ENCODE peak calls at places on chromosomes 3 and 15, in ten cellular contexts. I is Right ventricle myocardium superior; O is T follicular helper cell; P is activated T-helper 1 cell treated with anti-CD3 and anti-CD28 coated beads, Interleukin-2, amount 50 U/mL, for 16 hours; T is fibroblast of pulmonary artery; S is HFFc6; E is HS-5; J is AG10803; Q is NCI-H1105 treated with DMSO at 0.1 percent for 48 hours; X is GM20000. H is an unnamed sample.

GRCh38 chr15:90582553-90582952 is 52.8 kb downstream of the CRTC3 start:
- DNase-seq in S (no peak), X (no peak), P (no peak), Q (no peak), I (no peak), O (no peak), E (no peak), T (no peak), J (peak), H (no peak)

GRCh38 chr3:36796896-36797295 is 32.5 kb upstream of the DCLK3 start:
- DNase-seq in T (peak), O (no peak), S (peak), X (no peak), Q (no peak), I (no peak), J (peak), P (no peak), E (no peak), H (peak)

GRCh38 chr15:68301300-68301699 is 23.8 kb downstream of the FEM1B start:
- DNase-seq in J (no peak), X (no peak), E (no peak), P (no peak), Q (no peak), I (no peak), O (no peak), T (no peak), S (no peak), H (no peak)

GRCh38 chr15:39874890-39875549 is 45.0 kb downstream of the GPR176 start:
- DNase-seq in O (peak), Q (peak), X (no peak), T (peak), S (peak), P (no peak), J (peak), E (no peak), I (no peak), H (peak)

GRCh38 chr15:80822666-80823065 is 43.5 kb downstream of the CEMIP start:
- DNase-seq in P (no peak), J (no peak), Q (no peak), E (no peak), S (no peak), X (no peak), O (no peak), T (no peak), I (no peak), H (no peak)

GRCh38 chr3:51269466-51269865 is 115.6 kb upstream of the MANF start:
- DNase-seq in I (no peak), T (peak), S (no peak), E (no peak), Q (no peak), P (no peak), O (no peak), J (peak), X (no peak), H (no peak)

GRCh38 chr3:38131621-38132369 is 5.1 kb downstream of the ACAA1 start:
- DNase-seq in O (no peak), E (no peak), X (no peak), J (peak), S (peak), Q (no peak), P (no peak), I (no peak), T (peak), H (peak)

GRCh38 chr3:57958642-57959406 is 49.4 kb upstream of the FLNB start:
- DNase-seq in S (no peak), Q (no peak), T (peak), E (no peak), I (peak), X (no peak), P (no peak), J (no peak), O (no peak), H (peak)

GRCh38 chr3:25473246-25473645 is 45.2 kb downstream of the RARB start:
- DNase-seq in P (no peak), O (no peak), Q (no peak), J (no peak), E (no peak), I (no peak), X (no peak), S (peak), T (no peak), H (no peak)

GRCh38 chr15:70196314-70197291 is 98.9 kb upstream of the TLE3 start:
- DNase-seq in I (no peak), O (peak), P (peak), J (peak), X (peak), S (no peak), Q (peak), T (peak), E (no peak), H (peak)

GRCh38 chr3:67083277-67083676 is 85.2 kb downstream of the KBTBD8 start:
- DNase-seq in X (no peak), P (peak), J (no peak), S (no peak), T (peak), Q (no peak), I (no peak), O (peak), E (peak), H (no peak)

GRCh38 chr3:76570436-76571057 is 469.4 kb upstream of the ROBO2 start:
- DNase-seq in I (no peak), O (no peak), X (peak), P (no peak), J (peak), E (no peak), Q (peak), T (peak), S (peak), H (peak)

GRCh38 chr3:132788299-132788698 is 66.1 kb upstream of the NPHP3 start:
- DNase-seq in T (peak), S (peak), I (no peak), Q (peak), X (no peak), E (no peak), P (no peak), O (no peak), J (peak), H (peak)

GRCh38 chr15:37586976-37587375 is 347.5 kb upstream of the TMCO5A start:
- DNase-seq in S (no peak), J (peak), Q (no peak), P (no peak), O (no peak), T (peak), E (peak), I (no peak), X (no peak), H (peak)

GRCh38 chr3:63508775-63509174 is 143.7 kb upstream of the SNTN start:
- DNase-seq in J (no peak), Q (no peak), I (no peak), X (no peak), T (no peak), O (no peak), E (no peak), P (no peak), S (no peak), H (no peak)

GRCh38 chr3:21673393-21673792 is 77.6 kb downstream of the ZNF385D start:
- DNase-seq in Q (no peak), X (no peak), T (no peak), J (no peak), E (no peak), I (no peak), S (no peak), P (no peak), O (no peak), H (no peak)

GRCh38 chr3:120114981-120115380 is 20.7 kb upstream of the GSK3B start:
- DNase-seq in O (no peak), Q (no peak), I (no peak), J (no peak), X (no peak), P (no peak), T (no peak), S (no peak), E (no peak), H (no peak)

GRCh38 chr3:150410311-150411105 is 2.4 kb downstream of the TSC22D2 start:
- DNase-seq in P (peak), T (peak), J (no peak), O (peak), I (peak), S (no peak), Q (peak), E (no peak), X (peak), H (peak)

GRCh38 chr15:75193272-75193671 is 8.4 kb upstream of the C15orf39 start:
- DNase-seq in I (no peak), O (no peak), T (no peak), E (no peak), X (no peak), P (no peak), Q (no peak), S (no peak), J (no peak), H (no peak)

GRCh38 chr3:128112406-128112968 is 11.1 kb downstream of the RUVBL1 start:
- DNase-seq in S (peak), Q (peak), E (peak), O (peak), X (no peak), T (peak), I (no peak), J (peak), P (peak), H (peak)

GRCh38 chr3:53880396-53881345 is 1.3 kb downstream of the ACTR8 start:
- DNase-seq in I (no peak), E (no peak), T (peak), X (no peak), J (peak), S (peak), P (no peak), O (no peak), Q (no peak), H (peak)

GRCh38 chr15:100349696-100350433 is 8.1 kb upstream of the ADAMTS17 start:
- DNase-seq in T (peak), J (peak), Q (peak), I (peak), P (peak), X (peak), E (no peak), O (peak), S (peak), H (peak)

GRCh38 chr3:192514081-192514753 is 213.1 kb downstream of the FGF12 start:
- DNase-seq in T (peak), J (no peak), P (no peak), E (no peak), X (no peak), I (no peak), O (no peak), Q (peak), S (no peak), H (peak)

GRCh38 chr3:15384510-15385237 is 42.7 kb downstream of the METTL6 start:
- DNase-seq in T (no peak), X (peak), P (no peak), O (no peak), S (no peak), Q (no peak), I (no peak), J (peak), E (no peak), H (no peak)

GRCh38 chr3:13229291-13229949 is 156.2 kb upstream of the IQSEC1 start:
- DNase-seq in T (peak), X (peak), S (peak), P (no peak), O (no peak), J (no peak), Q (no peak), I (peak), E (no peak), H (no peak)

H was measured in amniotic epithelial cell.